ENCODE peak calls at places on chromosomes 16 and 17, in seven cellular contexts. Y is left ventricle myocardium inferior; X is CD8-positive, alpha-beta T cell; A is heart right ventricle; P is activated B cell treated with CpG ODN at 0.5 μM for 24 hours; O is AG04449; L is adrenal gland. T is an unnamed sample.

GRCh38 chr17:70767102-70767701 is 597.9 kb downstream of the KCNJ2 start:
- DNase-seq in Y (no peak), X (no peak), A (no peak), P (no peak), O (no peak), L (no peak), T (no peak)

GRCh38 chr17:1709971-1710806 is at the start of gene TLCD2:
- DNase-seq in Y (peak; percentile 80), X (no peak), A (peak; percentile 81), P (no peak), O (no peak), L (peak; percentile 81), T (peak; percentile 46)

GRCh38 chr16:80991792-80992430 is 14.8 kb downstream of the CMC2 start:
- DNase-seq in Y (no peak), X (no peak), A (no peak), P (no peak), O (no peak), L (no peak), T (no peak)

GRCh38 chr16:90031931-90032663 is 12.8 kb upstream of the DBNDD1 start:
- DNase-seq in Y (no peak), X (no peak), A (no peak), P (no peak), O (no peak), L (no peak), T (no peak)

GRCh38 chr17:52157161-52157560 is 1.4 kb downstream of the CA10 start:
- DNase-seq in Y (no peak), X (no peak), A (no peak), P (no peak), O (no peak), L (no peak), T (no peak)

GRCh38 chr17:3695723-3696411 is at the start of gene P2RX5:
- DNase-seq in Y (no peak), X (peak; percentile 22), A (no peak), P (peak; percentile 66), O (no peak), L (no peak), T (peak; percentile 37)

GRCh38 chr17:62887437-62887836 is 78.6 kb upstream of the TANC2 start:
- DNase-seq in Y (no peak), X (no peak), A (no peak), P (no peak), O (no peak), L (no peak), T (no peak)

GRCh38 chr17:81715872-81716673 is 4.0 kb downstream of the SLC25A10 start:
- DNase-seq in Y (no peak), X (no peak), A (no peak), P (no peak), O (no peak), L (no peak), T (no peak)

GRCh38 chr17:4944163-4944553 is 4.1 kb downstream of the RNF167 start:
- DNase-seq in Y (no peak), X (peak; percentile 39), A (no peak), P (no peak), O (no peak), L (no peak), T (no peak)

GRCh38 chr17:56983380-56983779 is 5.4 kb downstream of the SCPEP1 start:
- DNase-seq in Y (no peak), X (no peak), A (no peak), P (no peak), O (no peak), L (no peak), T (no peak)

GRCh38 chr17:14594690-14595089 is 293.8 kb downstream of the HS3ST3B1 start:
- DNase-seq in Y (no peak), X (no peak), A (no peak), P (no peak), O (no peak), L (no peak), T (no peak)

GRCh38 chr16:20765732-20766131 is 1.9 kb downstream of the ACSM3 start:
- DNase-seq in Y (no peak), X (no peak), A (no peak), P (no peak), O (no peak), L (no peak), T (no peak)

GRCh38 chr16:13100970-13101369 is 199.6 kb downstream of the SHISA9 start:
- DNase-seq in Y (no peak), X (no peak), A (no peak), P (no peak), O (no peak), L (no peak), T (no peak)

GRCh38 chr17:8384801-8385335 is 1.9 kb upstream of the RPL26 start:
- DNase-seq in Y (no peak), X (no peak), A (no peak), P (no peak), O (no peak), L (no peak), T (no peak)

GRCh38 chr16:88807142-88807625 is 3.6 kb downstream of the CDT1 start:
- DNase-seq in Y (no peak), X (no peak), A (no peak), P (no peak), O (no peak), L (no peak), T (no peak)

GRCh38 chr17:67421869-67422273 is 44.8 kb downstream of the PITPNC1 start:
- DNase-seq in Y (no peak), X (peak; percentile 53), A (no peak), P (no peak), O (peak; percentile 42), L (peak; percentile 36), T (no peak)

GRCh38 chr17:60091908-60092331 is 13.2 kb upstream of the HEATR6 start:
- DNase-seq in Y (no peak), X (no peak), A (no peak), P (no peak), O (no peak), L (no peak), T (no peak)

GRCh38 chr17:81868674-81869220 is 2.4 kb downstream of the ARHGDIA start:
- DNase-seq in Y (no peak), X (no peak), A (no peak), P (no peak), O (peak; percentile 54), L (peak; percentile 72), T (no peak)

GRCh38 chr17:46777943-46778915 is 40.3 kb downstream of the WNT3 start:
- DNase-seq in Y (no peak), X (no peak), A (no peak), P (no peak), O (no peak), L (no peak), T (no peak)

GRCh38 chr16:85902366-85903155 is 3.6 kb downstream of the IRF8 start:
- DNase-seq in Y (no peak), X (peak; percentile 24), A (no peak), P (peak; percentile 66), O (no peak), L (no peak), T (no peak)

GRCh38 chr16:55660776-55661175 is 5.0 kb downstream of the SLC6A2 start:
- DNase-seq in Y (no peak), X (no peak), A (no peak), P (no peak), O (no peak), L (no peak), T (no peak)
- TF ChIP-seq CTCF in Y (no peak), X (no peak), A (no peak), P (no peak), O (no peak), L (no peak), T (no peak)

DNA sequence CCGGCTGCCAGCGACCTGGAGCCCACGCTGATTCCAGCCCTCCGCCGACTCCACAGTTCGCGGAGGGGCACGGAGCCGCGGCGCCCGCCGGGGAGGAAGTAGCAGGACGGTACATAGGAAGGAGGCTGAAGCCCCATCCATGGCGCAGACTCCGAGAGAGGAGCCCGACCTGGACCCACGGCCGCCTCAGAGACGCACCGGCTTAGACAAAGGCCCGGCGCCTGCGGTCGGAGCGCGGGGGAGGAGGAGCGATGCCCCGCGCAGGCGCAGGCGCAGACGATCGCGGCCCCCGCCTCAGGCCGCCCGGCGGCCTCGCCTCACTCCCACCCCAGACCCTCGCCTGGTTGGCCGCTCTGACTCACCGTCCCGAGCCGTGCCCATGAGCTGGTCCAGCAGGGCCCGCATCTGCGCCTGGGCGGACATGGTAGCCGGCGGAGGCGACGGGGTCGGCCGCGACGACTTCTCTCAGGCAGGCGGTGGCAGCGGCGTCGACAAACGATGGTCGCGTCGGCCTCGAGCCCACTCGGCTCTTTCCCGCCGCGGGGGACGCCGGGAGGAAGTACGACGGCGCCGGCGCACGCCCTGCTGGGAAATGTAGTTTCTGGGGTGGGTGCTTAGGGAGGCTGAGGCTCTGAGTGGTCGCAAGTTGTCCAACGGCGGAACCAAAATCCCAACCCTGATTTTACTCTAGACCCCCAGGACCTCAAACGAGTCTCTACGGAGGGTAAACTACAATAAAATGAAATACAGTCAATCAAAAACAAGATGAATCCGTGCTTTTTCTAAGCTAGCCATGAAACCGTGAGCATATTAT is at the start of gene LUC7L:
- DNase-seq in Y (peak; percentile 90), X (peak; percentile 81), A (peak; percentile 91), P (peak; percentile 89), O (no peak), L (peak; percentile 88), T (peak; percentile 73)
- TF ChIP-seq CTCF in Y (no peak), X (no peak), A (no peak), P (no peak), O (no peak), L (no peak), T (no peak)

GRCh38 chr17:9571201-9571600 is 4.4 kb downstream of the STX8 start:
- DNase-seq in Y (no peak), X (no peak), A (no peak), P (no peak), O (no peak), L (no peak), T (no peak)

GRCh38 chr17:9577402-9577709 is 914 bp downstream of the CFAP52 start:
- DNase-seq in Y (no peak), X (no peak), A (no peak), P (no peak), O (no peak), L (no peak), T (no peak)

GRCh38 chr17:9576521-9577401 is at the start of gene CFAP52:
- DNase-seq in Y (peak; percentile 71), X (peak; percentile 61), A (peak; percentile 80), P (peak; percentile 66), O (no peak), L (peak; percentile 85), T (peak; percentile 60)

GRCh38 chr17:9575381-9576072 is at the start of gene STX8:
- DNase-seq in Y (peak; percentile 94), X (peak; percentile 57), A (peak; percentile 93), P (peak; percentile 80), O (peak; percentile 37), L (peak; percentile 93), T (peak; percentile 90)
- TF ChIP-seq CTCF in Y (no peak), X (no peak), A (no peak), P (no peak), O (no peak), L (no peak), T (no peak)

DNA sequence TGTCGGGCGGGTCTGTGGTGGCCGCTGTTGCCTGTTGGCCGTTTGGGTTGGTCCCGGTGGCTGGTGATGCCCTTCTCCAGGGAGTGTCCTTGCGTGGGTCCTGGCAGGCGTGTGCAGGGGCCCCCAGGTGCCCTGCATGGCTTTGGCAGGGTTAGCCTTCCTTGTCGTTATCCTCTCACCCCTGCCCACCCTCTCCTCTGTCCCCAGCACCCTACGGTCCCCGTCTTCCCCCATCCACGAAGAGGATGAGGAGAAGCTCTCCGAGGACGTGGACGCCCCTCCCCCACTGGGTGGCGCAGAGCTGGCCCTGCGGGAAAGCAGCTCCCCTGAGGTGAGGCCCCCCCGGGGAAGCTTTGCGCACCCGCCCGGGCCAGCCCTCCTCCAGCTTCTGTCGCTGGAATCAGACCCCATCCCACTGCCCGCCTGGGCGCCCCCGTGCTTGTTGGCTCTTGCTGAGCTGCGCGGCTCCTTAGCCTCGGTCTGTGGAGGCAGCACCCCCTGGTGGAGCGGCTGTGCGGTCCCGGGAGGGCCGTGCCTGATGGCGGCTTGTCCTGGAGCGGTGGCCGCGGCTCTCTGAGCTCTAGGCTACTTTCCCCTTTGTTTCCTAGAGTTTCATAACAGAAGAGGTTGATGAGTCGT is 10.6 kb upstream of the NUDT16L1 start:
- DNase-seq in Y (no peak), X (no peak), A (peak; percentile 18), P (no peak), O (no peak), L (peak; percentile 79), T (peak; percentile 30)
- TF ChIP-seq CTCF in Y (peak; percentile 40), X (no peak), A (peak; percentile 30), P (no peak), O (peak; percentile 19), L (peak; percentile 61), T (peak; percentile 42)

T was measured in progenitor cell of endocrine pancreas.